ENCODE peak calls at places on chromosomes 12 and 14, in four cellular contexts. C is HepG2, L is GM12878, R is K562. W is an unnamed sample.

GRCh38 chr12:106782619-106783018 is 8.1 kb downstream of the RIC8B start:
- DNase-seq in R (no peak), C (no peak), L (no peak), W (no peak)

GRCh38 chr12:87469295-87469694 is 559.9 kb downstream of the C12orf50 start:
- DNase-seq in L (no peak), R (no peak), C (no peak), W (no peak)

GRCh38 chr12:64618953-64619590 is 8.8 kb downstream of the RASSF3 start:
- DNase-seq in R (peak), C (no peak), L (peak), W (no peak)

GRCh38 chr14:104118006-104118844 is 20.2 kb upstream of the KIF26A start:
- DNase-seq in R (no peak), C (no peak), L (no peak), W (peak)

GRCh38 chr14:90491868-90492560 is 95.2 kb downstream of the CALM1 start:
- DNase-seq in R (no peak), L (no peak), C (no peak), W (no peak)

GRCh38 chr12:71469235-71469873 is 29.8 kb downstream of the LGR5 start:
- DNase-seq in C (peak), R (peak), L (no peak), W (peak)

GRCh38 chr12:127928615-127929014 is 338.4 kb upstream of the TMEM132C start:
- DNase-seq in R (no peak), L (no peak), C (no peak), W (no peak)

GRCh38 chr12:25717552-25717951 is 164.5 kb upstream of the LMNTD1 start:
- DNase-seq in R (no peak), C (no peak), L (no peak), W (no peak)

GRCh38 chr12:41509655-41510054 is 321.5 kb downstream of the PDZRN4 start:
- DNase-seq in C (no peak), R (no peak), L (no peak), W (no peak)

GRCh38 chr12:15230137-15230536 is 8.9 kb upstream of the RERG start:
- DNase-seq in C (no peak), L (no peak), R (no peak), W (no peak)

GRCh38 chr12:57846577-57847319 is at the start of gene CTDSP2:
- DNase-seq in C (peak), L (peak), R (peak), W (peak)

GRCh38 chr12:10718279-10718821 is 4.8 kb downstream of the YBX3 start:
- DNase-seq in C (no peak), R (no peak), L (no peak), W (no peak)

GRCh38 chr14:68244272-68244975 is 424.8 kb downstream of the RAD51B start:
- DNase-seq in L (no peak), C (no peak), R (no peak), W (no peak)

GRCh38 chr14:21521526-21521925 is 4.6 kb downstream of the SALL2 start:
- DNase-seq in L (no peak), R (no peak), C (no peak), W (no peak)

GRCh38 chr12:78209851-78210493 is 379.3 kb downstream of the NAV3 start:
- DNase-seq in C (no peak), R (no peak), L (no peak), W (no peak)

GRCh38 chr14:32693114-32693513 is 245.6 kb upstream of the NPAS3 start:
- DNase-seq in L (no peak), C (no peak), R (no peak), W (no peak)

GRCh38 chr12:19561411-19561961 is 122.2 kb downstream of the AEBP2 start:
- DNase-seq in L (no peak), C (no peak), R (no peak), W (no peak)

GRCh38 chr14:34867199-34867598 is 8.0 kb downstream of the BAZ1A start:
- DNase-seq in C (no peak), L (no peak), R (no peak), W (no peak)

GRCh38 chr14:96089401-96089800 is 50.2 kb downstream of the C14orf132 start:
- DNase-seq in L (no peak), R (no peak), C (no peak), W (no peak)

GRCh38 chr12:124088232-124088907 is 115.4 kb downstream of the ZNF664 start:
- DNase-seq in L (no peak), C (no peak), R (no peak), W (no peak)

GRCh38 chr14:92460916-92461579 is 52.5 kb upstream of the RIN3 start:
- DNase-seq in C (no peak), L (peak), R (no peak), W (no peak)

GRCh38 chr14:101019541-101019940 is 116.0 kb upstream of the RTL1 start:
- DNase-seq in C (no peak), R (peak), L (no peak), W (peak)

GRCh38 chr12:2919249-2919648 is 28.6 kb downstream of the TULP3 start:
- DNase-seq in L (no peak), R (no peak), C (no peak), W (no peak)

GRCh38 chr12:2922329-2922728 is 31.6 kb downstream of the TULP3 start:
- DNase-seq in R (no peak), L (no peak), C (no peak), W (no peak)

GRCh38 chr12:2925322-2925995 is 33.7 kb upstream of the TEAD4 start:
- DNase-seq in L (no peak), R (no peak), C (no peak), W (no peak)

DNA sequence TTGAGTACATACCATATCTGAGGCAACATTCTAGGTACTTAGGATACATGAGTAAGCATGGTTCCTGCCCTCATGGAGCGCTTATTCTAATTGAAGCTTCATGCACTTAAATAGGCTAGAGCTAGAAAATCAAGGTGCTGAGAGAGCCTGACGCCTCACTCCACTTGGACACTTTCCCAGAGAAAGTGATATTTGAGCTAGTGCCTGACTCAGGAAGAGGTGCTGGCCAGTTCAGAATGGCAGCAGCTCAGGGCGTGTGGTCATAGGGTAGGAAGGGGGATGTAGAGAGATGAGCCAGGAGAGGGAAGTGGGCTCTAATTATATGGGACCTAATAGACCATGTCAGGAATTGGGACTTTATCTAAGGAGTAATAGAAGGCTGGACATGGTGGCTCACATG is 33.3 kb downstream of the TULP3 start:
- DNase-seq in C (no peak), L (no peak), R (no peak), W (no peak)
- TF ChIP-seq SP1 in C (no peak), L (no peak), R (no peak), W (no peak)

GRCh38 chr12:69999561-69999960 is 174.5 kb downstream of the MYRFL start:
- DNase-seq in L (no peak), C (no peak), R (no peak), W (no peak)
- TF ChIP-seq CREM in L (no peak), C (no peak), R (no peak), W (no peak)

GRCh38 chr12:49960474-49961110 is 1.1 kb upstream of the AQP5 start:
- DNase-seq in C (no peak), R (no peak), L (no peak), W (no peak)

GRCh38 chr12:49962861-49963765 is 1.4 kb downstream of the AQP5 start:
- DNase-seq in L (no peak), R (no peak), C (no peak), W (no peak)

GRCh38 chr12:49961993-49962764 is 507 bp downstream of the AQP5 start:
- DNase-seq in C (no peak), R (no peak), L (no peak), W (peak)

GRCh38 chr12:49959570-49960473 is 1.9 kb upstream of the AQP5 start:
- DNase-seq in L (no peak), R (no peak), C (no peak), W (peak)

GRCh38 chr12:49961111-49961922 is at the start of gene AQP5:
- DNase-seq in C (no peak), L (no peak), R (no peak), W (peak)
- TF ChIP-seq MAX in C (no peak), L (no peak), R (no peak), W (no peak)

GRCh38 chr12:96211989-96212388 is 17.8 kb downstream of the ELK3 start:
- DNase-seq in C (no peak), R (no peak), L (no peak), W (no peak)
- TF ChIP-seq SP1 in C (no peak), R (no peak), L (no peak), W (no peak)

DNA sequence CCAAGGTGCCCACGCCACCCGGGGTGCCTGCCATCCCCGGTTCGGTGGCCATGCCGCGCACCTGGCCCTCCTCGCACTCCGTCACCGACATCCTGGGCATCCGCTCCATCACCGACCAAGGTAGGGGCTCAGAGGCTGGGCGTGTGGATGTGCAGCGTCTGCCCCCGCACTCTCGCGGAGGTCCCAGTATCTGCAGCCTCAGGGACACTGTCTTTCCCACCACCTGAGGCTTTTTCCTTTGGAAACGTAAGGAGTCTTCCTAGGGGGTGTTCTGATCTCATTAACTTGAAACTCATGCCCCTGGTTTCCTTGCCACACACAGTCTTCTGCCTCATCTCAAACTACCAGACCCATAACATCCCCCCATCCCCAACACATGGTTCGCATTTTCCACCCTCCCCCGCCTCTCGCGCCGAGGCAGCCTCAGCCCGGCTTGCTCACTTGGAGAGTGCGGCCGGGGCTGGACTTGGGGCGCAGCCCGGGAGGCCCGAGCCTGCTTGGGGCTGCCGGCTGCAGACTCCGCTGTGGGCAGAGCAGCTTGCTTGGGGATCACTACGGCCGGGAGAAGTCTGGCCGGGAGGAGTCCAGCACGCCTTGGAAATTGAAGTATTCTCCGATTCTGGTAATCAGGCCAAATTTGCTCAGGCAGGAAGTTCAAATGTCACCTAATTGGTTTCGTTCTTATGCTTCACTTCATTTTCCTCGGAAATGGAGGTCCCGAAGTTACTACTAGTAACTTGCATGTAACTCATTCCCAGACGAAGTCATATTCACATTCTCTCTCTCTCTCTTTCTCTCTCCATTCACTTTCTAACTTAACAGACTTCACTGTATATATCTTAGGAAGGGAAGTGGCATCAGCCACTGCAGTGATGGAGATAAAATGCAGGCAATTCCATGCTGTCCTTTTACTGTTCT is 2.0 kb downstream of the PAX9 start:
- DNase-seq in L (no peak), C (no peak), R (no peak), W (peak)
- TF ChIP-seq CREM in L (no peak), C (no peak), R (no peak), W (no peak)

GRCh38 chr14:50233335-50234250 is 2.2 kb upstream of the SOS2 start:
- DNase-seq in C (peak), R (no peak), L (no peak), W (no peak)
- TF ChIP-seq MAX in C (peak), R (no peak), L (no peak), W (no peak)

GRCh38 chr12:86137936-86138335 is 118.3 kb downstream of the MGAT4C start:
- DNase-seq in L (no peak), C (no peak), R (no peak), W (no peak)
- TF ChIP-seq SP1 in L (no peak), C (no peak), R (no peak), W (no peak)

GRCh38 chr12:89709994-89710872 is 1.6 kb upstream of the ATP2B1 start:
- DNase-seq in L (no peak), R (no peak), C (no peak), W (peak)
- TF ChIP-seq CREM in L (no peak), R (no peak), C (no peak), W (no peak)

GRCh38 chr12:24045816-24046257 is 96.4 kb upstream of the SOX5 start:
- DNase-seq in R (no peak), C (peak), L (no peak), W (no peak)
- TF ChIP-seq MAX in R (no peak), C (peak), L (no peak), W (no peak)